ENCODE peak calls at places on chromosomes 6 and 20, in nine cellular contexts. T is SK-N-DZ; R is nephron progenitor cell; I is mammary epithelial cell; U is lower lobe of right lung; Q is CD4-positive, alpha-beta memory T cell; S is A673; X is myocyte; B is stimulated activated CD4-positive, alpha-beta T cell treated with anti-CD3 and anti-CD28 coated beads, Interleukin-2, amount 100 ng/mL, for 24 hours. K is an unnamed sample.

GRCh38 chr20:17647391-17648305 is 34.4 kb downstream of the RRBP1 start:
- DNase-seq in T (no peak), R (no peak), I (no peak), U (peak; percentile 35), Q (no peak), S (no peak), X (no peak), B (no peak), K (no peak)

GRCh38 chr6:159729598-159729997 is 2.3 kb downstream of the WTAP start:
- DNase-seq in T (no peak), R (no peak), I (peak; percentile 40), U (no peak), Q (no peak), S (no peak), X (no peak), B (no peak), K (no peak)

GRCh38 chr6:151350442-151351145 is 40.8 kb downstream of the ZBTB2 start:
- DNase-seq in T (no peak), R (no peak), I (no peak), U (no peak), Q (no peak), S (no peak), X (no peak), B (no peak), K (no peak)

GRCh38 chr6:84763397-84764331 is 734 bp downstream of the TBX18 start:
- DNase-seq in T (peak; percentile 41), R (peak; percentile 62), I (peak; percentile 86), U (peak; percentile 46), Q (no peak), S (peak; percentile 88), X (peak; percentile 88), B (no peak), K (no peak)

GRCh38 chr6:169962604-169963469 is 211.4 kb downstream of the ERMARD start:
- DNase-seq in T (no peak), R (no peak), I (no peak), U (no peak), Q (no peak), S (no peak), X (no peak), B (peak; percentile 13), K (no peak)

GRCh38 chr20:53660947-53661381 is 67.3 kb upstream of the ZNF217 start:
- DNase-seq in T (no peak), R (no peak), I (no peak), U (no peak), Q (no peak), S (peak; percentile 30), X (no peak), B (no peak), K (peak; percentile 43)

GRCh38 chr20:12927489-12927888 is 81.3 kb upstream of the SPTLC3 start:
- DNase-seq in T (no peak), R (no peak), I (peak; percentile 64), U (no peak), Q (no peak), S (peak; percentile 33), X (peak; percentile 34), B (no peak), K (no peak)

GRCh38 chr20:63376283-63377250 is 15.4 kb upstream of the CHRNA4 start:
- DNase-seq in T (no peak), R (no peak), I (no peak), U (no peak), Q (no peak), S (no peak), X (no peak), B (no peak), K (no peak)

GRCh38 chr6:150865043-150865405 is 478 bp upstream of the MTHFD1L start:
- DNase-seq in T (no peak), R (no peak), I (no peak), U (no peak), Q (no peak), S (no peak), X (no peak), B (no peak), K (no peak)

GRCh38 chr6:30876039-30876730 is 8.1 kb upstream of the DDR1 start:
- DNase-seq in T (no peak), R (no peak), I (peak; percentile 94), U (no peak), Q (no peak), S (no peak), X (peak; percentile 56), B (no peak), K (no peak)

GRCh38 chr20:44754554-44754953 is 8.9 kb downstream of the KCNK15 start:
- DNase-seq in T (no peak), R (peak; percentile 20), I (no peak), U (no peak), Q (no peak), S (no peak), X (no peak), B (no peak), K (no peak)

GRCh38 chr6:45514454-45514853 is 136.7 kb upstream of the SUPT3H start:
- DNase-seq in T (no peak), R (no peak), I (peak; percentile 5), U (no peak), Q (no peak), S (no peak), X (no peak), B (no peak), K (no peak)

GRCh38 chr20:51528263-51529026 is 14.1 kb downstream of the NFATC2 start:
- DNase-seq in T (no peak), R (no peak), I (no peak), U (no peak), Q (peak; percentile 88), S (no peak), X (no peak), B (peak; percentile 75), K (no peak)

K was measured in naive thymus-derived CD4-positive, alpha-beta T cell.